ENCODE peak calls at places on chromosomes 12 and 14, in nine cellular contexts. I, W, V, Q, R, H, P, A and D are unnamed samples.

GRCh38 chr12:71767183-71767582 is 12.5 kb downstream of the RAB21 start:
- DNase-seq in A (no peak), Q (no peak), R (no peak), H (no peak), I (no peak), V (no peak), W (no peak), P (no peak), D (no peak)

GRCh38 chr12:74129702-74130101 is 407.9 kb upstream of the ATXN7L3B start:
- DNase-seq in H (no peak), W (no peak), P (no peak), A (no peak), R (no peak), Q (no peak), I (no peak), V (no peak), D (no peak)

GRCh38 chr12:62924084-62924483 is 10.9 kb downstream of the PPM1H start:
- DNase-seq in A (no peak), P (no peak), Q (no peak), H (no peak), W (no peak), R (no peak), V (no peak), I (no peak), D (no peak)

GRCh38 chr14:65334765-65335411 is 77.6 kb upstream of the FUT8 start:
- DNase-seq in A (no peak), H (no peak), Q (no peak), V (no peak), P (peak), W (no peak), R (no peak), I (no peak), D (no peak)

GRCh38 chr12:108129017-108129812 is at the start of gene WSCD2:
- DNase-seq in V (peak), I (peak), A (peak), R (no peak), Q (peak), H (no peak), P (peak), W (peak), D (peak)

GRCh38 chr12:109296431-109296830 is 12.7 kb downstream of the FOXN4 start:
- DNase-seq in P (no peak), W (no peak), V (no peak), I (no peak), H (no peak), R (no peak), A (no peak), Q (no peak), D (no peak)

GRCh38 chr12:4355843-4356327 is 23.6 kb downstream of the FGF23 start:
- DNase-seq in R (peak), A (no peak), H (no peak), V (peak), Q (peak), P (peak), W (no peak), I (no peak), D (no peak)

GRCh38 chr14:24381363-24382102 is 13.5 kb downstream of the NFATC4 start:
- DNase-seq in R (no peak), V (no peak), W (no peak), A (no peak), I (no peak), P (no peak), H (no peak), Q (no peak), D (no peak)

GRCh38 chr14:96038558-96038919 is 623 bp upstream of the C14orf132 start:
- DNase-seq in W (no peak), H (no peak), P (peak), R (peak), I (no peak), V (no peak), A (no peak), Q (no peak), D (no peak)

GRCh38 chr14:94045563-94046345 is 19.6 kb downstream of the OTUB2 start:
- DNase-seq in H (peak), R (no peak), I (no peak), P (peak), W (peak), Q (no peak), V (no peak), A (peak), D (no peak)

GRCh38 chr14:35159742-35160409 is 37.5 kb downstream of the PRORP start:
- DNase-seq in A (no peak), V (no peak), Q (no peak), H (no peak), R (no peak), W (no peak), P (no peak), I (peak), D (no peak)

GRCh38 chr12:90322006-90322405 is 613.4 kb upstream of the ATP2B1 start:
- DNase-seq in A (no peak), H (no peak), V (no peak), P (no peak), Q (no peak), W (no peak), R (no peak), I (no peak), D (no peak)

GRCh38 chr12:6822461-6823135 is 977 bp downstream of the GPR162 start:
- DNase-seq in I (no peak), W (no peak), A (no peak), V (no peak), P (no peak), R (no peak), Q (no peak), H (no peak), D (no peak)

GRCh38 chr12:45727301-45727993 is 2.1 kb upstream of the ARID2 start:
- DNase-seq in P (peak), W (peak), A (peak), V (peak), H (peak), R (peak), Q (peak), I (peak), D (peak)

GRCh38 chr14:79641371-79641770 is 569.9 kb downstream of the DIO2 start:
- DNase-seq in V (no peak), I (no peak), W (no peak), H (no peak), P (no peak), Q (no peak), R (no peak), A (no peak), D (no peak)

GRCh38 chr12:71935594-71935993 is 3.1 kb upstream of the TPH2 start:
- DNase-seq in V (no peak), R (no peak), P (no peak), I (no peak), Q (no peak), A (no peak), W (no peak), H (no peak), D (no peak)

GRCh38 chr12:64390275-64390851 is at the start of gene C12orf56:
- DNase-seq in A (no peak), P (peak), R (no peak), V (peak), Q (no peak), H (no peak), I (peak), W (no peak), D (no peak)

GRCh38 chr14:88614218-88614907 is 51.5 kb downstream of the ZC3H14 start:
- DNase-seq in I (peak), Q (no peak), A (no peak), V (no peak), R (no peak), H (no peak), P (no peak), W (no peak), D (no peak)

GRCh38 chr14:58978336-58978735 is 210.1 kb upstream of the DAAM1 start:
- DNase-seq in A (no peak), H (no peak), I (no peak), V (no peak), Q (peak), R (no peak), P (no peak), W (no peak), D (no peak)

GRCh38 chr14:68520637-68521556 is 272.0 kb downstream of the ZFP36L1 start:
- DNase-seq in I (peak), V (no peak), W (no peak), Q (no peak), H (no peak), R (no peak), A (no peak), P (peak), D (no peak)

GRCh38 chr12:113135178-113136127 is at the start of gene RASAL1:
- DNase-seq in R (peak), Q (no peak), P (peak), I (peak), H (no peak), W (no peak), A (no peak), V (peak), D (peak)

GRCh38 chr14:100076630-100077029 is 11.4 kb downstream of the EVL start:
- DNase-seq in Q (no peak), H (no peak), I (peak), R (no peak), A (peak), P (no peak), W (peak), V (no peak), D (no peak)

GRCh38 chr14:71415404-71415690 is 508.1 kb downstream of the PCNX1 start:
- DNase-seq in V (no peak), A (no peak), R (no peak), P (no peak), I (no peak), Q (no peak), H (no peak), W (no peak), D (no peak)

GRCh38 chr12:100061814-100062213 is 77.1 kb upstream of the ANKS1B start:
- DNase-seq in P (no peak), W (no peak), V (no peak), I (no peak), A (no peak), R (no peak), Q (no peak), H (no peak), D (no peak)

GRCh38 chr14:34462132-34462893 is at the start of gene SPTSSA:
- DNase-seq in V (peak), Q (peak), I (peak), H (peak), W (peak), R (peak), P (peak), A (peak), D (peak)

GRCh38 chr12:16036073-16036472 is 124.9 kb downstream of the DERA start:
- DNase-seq in H (no peak), W (no peak), P (peak), R (no peak), A (no peak), V (no peak), Q (no peak), I (no peak), D (no peak)

GRCh38 chr12:27843714-27844245 is 63.7 kb upstream of the MANSC4 start:
- DNase-seq in I (no peak), V (no peak), W (no peak), A (no peak), Q (no peak), R (no peak), P (no peak), H (no peak), D (no peak)

GRCh38 chr12:22116376-22116775 is 70.4 kb downstream of the CMAS start:
- DNase-seq in I (no peak), H (no peak), P (no peak), V (peak), A (no peak), R (no peak), W (no peak), Q (no peak), D (no peak)

GRCh38 chr14:89388853-89389252 is 28.2 kb downstream of the FOXN3 start:
- DNase-seq in A (no peak), P (peak), W (no peak), R (no peak), H (no peak), V (no peak), I (no peak), Q (no peak), D (no peak)

GRCh38 chr12:52321433-52321832 is 235 bp upstream of the KRT83 start:
- DNase-seq in I (no peak), P (no peak), A (no peak), H (no peak), R (no peak), V (no peak), Q (no peak), W (peak), D (peak)

GRCh38 chr14:81533212-81533535 is 479 bp downstream of the SEL1L start:
- DNase-seq in Q (no peak), I (no peak), H (no peak), R (no peak), V (no peak), P (no peak), A (no peak), W (no peak), D (no peak)
- H3K27ac ChIP-seq in Q (peak), I (peak), H (peak), R (peak), V (peak), P (no peak), A (peak), W (peak), D (peak)

GRCh38 chr14:102232348-102232625 is 72.7 kb downstream of the MOK start:
- DNase-seq in Q (no peak), I (no peak), W (no peak), P (peak), R (no peak), V (no peak), A (no peak), H (no peak), D (no peak)
- H3K27ac ChIP-seq in Q (no peak), I (peak), W (no peak), P (no peak), R (no peak), V (no peak), A (no peak), H (no peak), D (no peak)

GRCh38 chr12:93824514-93825500 is 147.6 kb downstream of the CRADD start:
- DNase-seq in I (no peak), A (no peak), W (no peak), Q (no peak), R (no peak), H (no peak), P (peak), V (peak), D (no peak)

GRCh38 chr12:93823616-93824410 is 146.6 kb downstream of the CRADD start:
- DNase-seq in W (no peak), P (no peak), A (no peak), I (no peak), Q (no peak), R (no peak), H (no peak), V (no peak), D (no peak)

GRCh38 chr12:93813972-93814821 is 137.0 kb downstream of the CRADD start:
- DNase-seq in V (peak), P (no peak), I (no peak), W (peak), Q (peak), R (no peak), A (peak), H (peak), D (no peak)

GRCh38 chr12:93818488-93819047 is 141.4 kb downstream of the CRADD start:
- DNase-seq in P (no peak), R (no peak), Q (no peak), W (no peak), I (no peak), A (peak), V (no peak), H (no peak), D (no peak)

DNA sequence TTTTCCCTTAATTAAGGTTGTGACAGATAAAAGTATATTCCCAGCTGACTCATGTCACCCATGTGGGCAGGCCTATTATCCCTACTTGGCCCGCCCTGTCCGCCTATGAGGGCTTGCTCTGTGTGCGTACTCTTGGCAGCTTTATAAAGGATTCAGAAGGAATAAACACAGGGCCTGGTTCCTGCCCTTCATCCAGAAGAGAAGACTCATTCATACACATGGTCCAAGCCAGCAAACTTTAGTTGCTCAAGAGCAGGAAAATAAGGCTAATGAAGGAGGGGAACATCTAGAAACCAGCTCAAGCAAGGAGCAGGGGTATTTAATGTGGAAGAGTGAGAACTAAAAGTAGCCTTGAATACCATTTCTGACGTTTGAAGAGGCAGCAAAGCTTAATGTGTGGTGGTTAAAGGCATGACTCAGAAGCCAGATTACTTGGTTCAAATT is 141.9 kb downstream of the CRADD start:
- DNase-seq in H (no peak), V (no peak), R (no peak), W (peak), P (no peak), Q (peak), A (peak), I (no peak), D (peak)
- H3K27ac ChIP-seq in H (peak), V (no peak), R (no peak), W (peak), P (no peak), Q (peak), A (peak), I (no peak), D (peak)

GRCh38 chr12:124655317-124656213 is 88.2 kb upstream of the NCOR2 start:
- DNase-seq in R (no peak), V (peak), P (peak), A (peak), Q (peak), W (peak), H (no peak), I (peak), D (peak)

GRCh38 chr12:124656947-124657434 is 89.6 kb upstream of the NCOR2 start:
- DNase-seq in W (no peak), R (no peak), V (no peak), A (no peak), H (no peak), Q (no peak), P (no peak), I (no peak), D (no peak)

GRCh38 chr12:124654666-124655316 is 87.4 kb upstream of the NCOR2 start:
- DNase-seq in W (peak), I (no peak), R (no peak), H (peak), P (peak), A (peak), Q (peak), V (no peak), D (peak)

GRCh38 chr12:124658302-124658701 is 90.9 kb upstream of the NCOR2 start:
- DNase-seq in R (no peak), A (no peak), V (no peak), Q (no peak), W (no peak), H (no peak), P (no peak), I (no peak), D (no peak)

DNA sequence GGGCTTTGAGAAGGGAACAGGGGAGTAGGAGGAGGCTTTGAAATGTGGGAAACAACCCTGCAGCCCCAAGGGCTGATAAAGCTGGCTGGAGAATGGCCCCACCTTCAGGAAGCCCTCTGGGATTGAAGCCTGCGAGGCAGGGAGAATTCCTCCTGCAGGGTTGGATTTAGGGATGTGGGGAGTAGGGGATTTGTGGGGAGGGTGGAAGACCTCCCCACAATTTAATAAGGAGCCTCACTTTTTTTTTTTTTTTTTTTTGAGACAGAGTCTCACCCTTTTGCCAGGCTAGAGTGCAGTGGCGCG is 88.8 kb upstream of the NCOR2 start:
- DNase-seq in A (no peak), V (no peak), H (no peak), R (no peak), I (no peak), W (no peak), P (no peak), Q (no peak), D (no peak)
- H3K27ac ChIP-seq in A (peak), V (no peak), H (no peak), R (no peak), I (peak), W (peak), P (peak), Q (peak), D (peak)

DNA sequence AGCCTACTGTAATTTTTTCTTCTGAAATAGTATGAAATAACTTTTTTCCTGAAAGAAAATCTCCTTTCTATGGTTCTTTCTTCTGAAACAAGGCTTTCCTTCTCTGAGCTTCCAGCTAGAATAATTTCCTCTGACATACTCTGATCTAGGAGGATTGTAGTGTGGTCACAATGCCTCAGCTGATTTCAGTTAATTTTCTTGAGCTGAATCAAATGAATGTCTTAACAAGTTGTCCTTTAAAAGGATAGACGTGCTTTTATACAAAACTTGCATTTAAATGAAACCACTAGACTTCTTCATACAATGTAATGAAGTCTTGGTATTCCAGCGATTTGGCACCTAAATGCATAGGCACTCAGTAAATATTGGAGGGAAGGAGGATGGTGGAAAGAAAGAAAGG is 94.4 kb downstream of the BICD1 start:
- DNase-seq in A (no peak), V (no peak), Q (no peak), H (no peak), W (no peak), P (no peak), R (no peak), I (no peak), D (no peak)
- H3K27ac ChIP-seq in A (no peak), V (no peak), Q (no peak), H (no peak), W (no peak), P (no peak), R (no peak), I (no peak), D (no peak)

GRCh38 chr14:50232276-50232642 is 881 bp upstream of the SOS2 start:
- DNase-seq in Q (no peak), A (no peak), I (no peak), P (no peak), H (no peak), V (no peak), W (no peak), R (no peak), D (no peak)
- H3K27ac ChIP-seq in Q (peak), A (peak), I (peak), P (peak), H (peak), V (peak), W (peak), R (peak), D (peak)

GRCh38 chr12:94770777-94771176 is 120.4 kb upstream of the TMCC3 start:
- DNase-seq in Q (no peak), I (no peak), W (no peak), P (no peak), R (no peak), H (no peak), A (no peak), V (no peak), D (no peak)

GRCh38 chr12:94770397-94770759 is 120.0 kb upstream of the TMCC3 start:
- DNase-seq in W (no peak), I (no peak), R (no peak), V (no peak), A (no peak), H (no peak), P (no peak), Q (no peak), D (no peak)

GRCh38 chr12:94771199-94771598 is 120.8 kb upstream of the TMCC3 start:
- DNase-seq in A (no peak), R (no peak), I (no peak), P (no peak), W (no peak), H (no peak), Q (no peak), V (no peak), D (no peak)

GRCh38 chr12:94769040-94769420 is 118.7 kb upstream of the TMCC3 start:
- DNase-seq in W (no peak), I (no peak), R (no peak), P (no peak), A (no peak), H (no peak), Q (no peak), V (no peak), D (no peak)

DNA sequence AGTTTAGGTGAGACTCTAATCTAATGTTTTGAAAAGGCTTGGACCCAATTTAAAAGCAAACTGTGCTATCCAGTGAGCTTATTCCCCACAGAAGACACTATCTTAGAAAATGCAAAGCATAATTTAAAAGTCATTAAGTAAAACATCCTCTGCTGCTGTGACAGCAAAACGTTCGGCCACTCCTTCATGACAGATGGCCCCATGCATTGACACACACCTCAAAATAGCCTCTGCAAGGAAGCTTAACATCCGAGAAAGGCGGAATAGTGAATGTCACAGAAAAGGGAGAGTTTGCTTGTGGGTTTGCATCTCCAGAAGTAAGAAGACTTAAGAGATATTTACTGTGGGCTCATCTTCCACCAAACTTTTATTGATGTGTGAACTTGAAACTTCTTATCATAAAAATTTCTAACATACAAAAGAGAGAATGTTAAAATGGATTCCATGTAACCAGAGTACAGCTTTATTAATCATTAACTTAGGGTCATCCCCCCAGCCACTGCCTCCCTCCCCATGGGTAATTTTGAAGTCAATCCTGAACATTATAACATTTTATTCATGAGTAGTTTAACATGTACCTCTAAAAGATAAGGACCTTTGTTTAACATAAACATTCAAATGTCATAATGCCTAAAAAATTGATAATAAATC is 119.5 kb upstream of the TMCC3 start:
- DNase-seq in V (no peak), A (no peak), W (no peak), R (no peak), H (no peak), Q (no peak), I (no peak), P (no peak), D (no peak)
- H3K27ac ChIP-seq in V (no peak), A (no peak), W (no peak), R (no peak), H (no peak), Q (no peak), I (no peak), P (no peak), D (no peak)